ENCODE peak calls at places on chromosomes 12 and 14, in nine cellular contexts. V is stimulated activated CD4-positive, alpha-beta T cell treated with anti-CD3 and anti-CD28 coated beads, Interleukin-15, amount 100 ng/mL, for 1 hour; T is A549; C is AML-193; O is thyroid gland; R is substantia nigra; H is lower lobe of right lung; L is cardiac muscle cell; Z is Kasumi-1. F is an unnamed sample.

GRCh38 chr14:95683793-95684192 is 2.4 kb upstream of the TCL1B start:
- DNase-seq in O (no peak), H (no peak), R (no peak), Z (peak), T (peak), L (no peak), C (peak), V (peak), F (no peak)

GRCh38 chr14:59229653-59230406 is 41.4 kb downstream of the DAAM1 start:
- DNase-seq in H (no peak), L (no peak), T (no peak), Z (no peak), R (no peak), O (no peak), C (no peak), V (no peak), F (no peak)

GRCh38 chr12:97168804-97169203 is 261.7 kb downstream of the NEDD1 start:
- DNase-seq in H (no peak), V (no peak), C (no peak), O (no peak), T (no peak), Z (no peak), R (no peak), L (no peak), F (peak)

GRCh38 chr12:22684526-22685118 is 59.7 kb downstream of the ETNK1 start:
- DNase-seq in L (peak), H (no peak), Z (peak), T (peak), R (no peak), O (no peak), C (peak), V (no peak), F (peak)

GRCh38 chr14:57073986-57074385 is 194.7 kb downstream of the EXOC5 start:
- DNase-seq in C (no peak), Z (no peak), H (no peak), O (no peak), L (no peak), V (no peak), R (no peak), T (no peak), F (no peak)

GRCh38 chr12:48356041-48356768 is 5.5 kb upstream of the ZNF641 start:
- DNase-seq in H (no peak), T (peak), O (no peak), R (no peak), Z (no peak), C (no peak), L (no peak), V (no peak), F (no peak)

GRCh38 chr12:119225454-119225853 is 46.7 kb downstream of the HSPB8 start:
- DNase-seq in T (no peak), R (no peak), C (no peak), O (no peak), H (no peak), Z (no peak), L (no peak), V (no peak), F (peak)

GRCh38 chr14:51044961-51045360 is 49.9 kb downstream of the TRIM9 start:
- DNase-seq in C (no peak), L (no peak), T (no peak), R (no peak), H (no peak), O (no peak), V (no peak), Z (no peak), F (no peak)

GRCh38 chr12:121610239-121611149 is 15.8 kb upstream of the ORAI1 start:
- DNase-seq in T (no peak), H (no peak), L (peak), Z (no peak), R (no peak), C (no peak), O (no peak), V (no peak), F (no peak)

GRCh38 chr12:93135286-93136239 is 206.5 kb upstream of the EEA1 start:
- DNase-seq in H (no peak), O (no peak), L (no peak), T (no peak), V (no peak), C (peak), Z (peak), R (no peak), F (peak)

GRCh38 chr12:112314981-112315380 is 67.2 kb downstream of the HECTD4 start:
- DNase-seq in L (no peak), T (no peak), Z (no peak), R (no peak), H (no peak), O (no peak), C (no peak), V (no peak), F (no peak)